ENCODE peak calls at places on chromosomes 3 and 15, in ten cellular contexts. One of them, this sample, is unnamed.

GRCh38 chr3:181493423-181493822 is 218.3 kb upstream of the SOX2 start:
- DNase-seq in cardiac fibroblast: peak; percentile 7
- DNase-seq in kidney: no peak
- DNase-seq in activated CD8-positive, alpha-beta T cell treated with anti-CD3 and anti-CD28 coated beads for 36 hours: no peak
- DNase-seq in B cell: no peak
- DNase-seq in colonic mucosa: no peak
- DNase-seq in astrocyte of the spinal cord: peak; percentile 71
- DNase-seq in CD4-positive, alpha-beta T cell: no peak
- DNase-seq in NB4: no peak
- DNase-seq in SK-N-SH: no peak
- DNase-seq in this sample: no peak

GRCh38 chr3:178705925-178706324 is 169.7 kb downstream of the KCNMB2 start:
- DNase-seq in cardiac fibroblast: no peak
- DNase-seq in kidney: no peak
- DNase-seq in activated CD8-positive, alpha-beta T cell treated with anti-CD3 and anti-CD28 coated beads for 36 hours: no peak
- DNase-seq in B cell: no peak
- DNase-seq in colonic mucosa: no peak
- DNase-seq in astrocyte of the spinal cord: peak; percentile 53
- DNase-seq in CD4-positive, alpha-beta T cell: no peak
- DNase-seq in NB4: no peak
- DNase-seq in SK-N-SH: no peak
- DNase-seq in this sample: no peak

GRCh38 chr3:112097378-112097777 is 11.2 kb downstream of the C3orf52 start:
- DNase-seq in cardiac fibroblast: peak; percentile 100
- DNase-seq in kidney: no peak
- DNase-seq in activated CD8-positive, alpha-beta T cell treated with anti-CD3 and anti-CD28 coated beads for 36 hours: peak; percentile 42
- DNase-seq in B cell: no peak
- DNase-seq in colonic mucosa: peak; percentile 89
- DNase-seq in astrocyte of the spinal cord: peak; percentile 99
- DNase-seq in CD4-positive, alpha-beta T cell: no peak
- DNase-seq in NB4: peak; percentile 1
- DNase-seq in SK-N-SH: no peak
- DNase-seq in this sample: no peak

GRCh38 chr3:131840151-131840797 is 194.5 kb downstream of the CPNE4 start:
- DNase-seq in cardiac fibroblast: peak; percentile 37
- DNase-seq in kidney: no peak
- DNase-seq in activated CD8-positive, alpha-beta T cell treated with anti-CD3 and anti-CD28 coated beads for 36 hours: no peak
- DNase-seq in B cell: no peak
- DNase-seq in colonic mucosa: no peak
- DNase-seq in astrocyte of the spinal cord: peak; percentile 41
- DNase-seq in CD4-positive, alpha-beta T cell: no peak
- DNase-seq in NB4: no peak
- DNase-seq in SK-N-SH: no peak
- DNase-seq in this sample: no peak

GRCh38 chr3:102573483-102574028 is 138.7 kb downstream of the ZPLD1 start:
- DNase-seq in cardiac fibroblast: no peak
- DNase-seq in kidney: no peak
- DNase-seq in activated CD8-positive, alpha-beta T cell treated with anti-CD3 and anti-CD28 coated beads for 36 hours: no peak
- DNase-seq in B cell: no peak
- DNase-seq in colonic mucosa: no peak
- DNase-seq in astrocyte of the spinal cord: no peak
- DNase-seq in CD4-positive, alpha-beta T cell: no peak
- DNase-seq in NB4: no peak
- DNase-seq in SK-N-SH: no peak
- DNase-seq in this sample: no peak

GRCh38 chr3:45593708-45594601 is 596 bp upstream of the LIMD1 start:
- DNase-seq in cardiac fibroblast: peak; percentile 67
- DNase-seq in kidney: peak; percentile 91
- DNase-seq in activated CD8-positive, alpha-beta T cell treated with anti-CD3 and anti-CD28 coated beads for 36 hours: peak; percentile 74
- DNase-seq in B cell: peak; percentile 83
- DNase-seq in colonic mucosa: peak; percentile 76
- DNase-seq in astrocyte of the spinal cord: peak; percentile 74
- DNase-seq in CD4-positive, alpha-beta T cell: peak; percentile 72
- DNase-seq in NB4: peak; percentile 86
- DNase-seq in SK-N-SH: peak; percentile 95
- DNase-seq in this sample: peak; percentile 89

GRCh38 chr3:167675835-167676234 is 22.1 kb upstream of the WDR49 start:
- DNase-seq in cardiac fibroblast: no peak
- DNase-seq in kidney: no peak
- DNase-seq in activated CD8-positive, alpha-beta T cell treated with anti-CD3 and anti-CD28 coated beads for 36 hours: no peak
- DNase-seq in B cell: no peak
- DNase-seq in colonic mucosa: no peak
- DNase-seq in astrocyte of the spinal cord: no peak
- DNase-seq in CD4-positive, alpha-beta T cell: no peak
- DNase-seq in NB4: no peak
- DNase-seq in SK-N-SH: no peak
- DNase-seq in this sample: no peak

GRCh38 chr3:35549690-35550089 is 89.6 kb upstream of the ARPP21 start:
- DNase-seq in cardiac fibroblast: no peak
- DNase-seq in kidney: peak; percentile 51
- DNase-seq in activated CD8-positive, alpha-beta T cell treated with anti-CD3 and anti-CD28 coated beads for 36 hours: no peak
- DNase-seq in B cell: no peak
- DNase-seq in colonic mucosa: no peak
- DNase-seq in astrocyte of the spinal cord: no peak
- DNase-seq in CD4-positive, alpha-beta T cell: no peak
- DNase-seq in NB4: no peak
- DNase-seq in SK-N-SH: no peak
- DNase-seq in this sample: no peak

GRCh38 chr3:116058844-116059243 is 386.4 kb downstream of the LSAMP start:
- DNase-seq in cardiac fibroblast: no peak
- DNase-seq in kidney: no peak
- DNase-seq in activated CD8-positive, alpha-beta T cell treated with anti-CD3 and anti-CD28 coated beads for 36 hours: no peak
- DNase-seq in B cell: no peak
- DNase-seq in colonic mucosa: no peak
- DNase-seq in astrocyte of the spinal cord: no peak
- DNase-seq in CD4-positive, alpha-beta T cell: no peak
- DNase-seq in NB4: no peak
- DNase-seq in SK-N-SH: no peak
- DNase-seq in this sample: no peak

GRCh38 chr3:77259701-77260100 is 219.8 kb downstream of the ROBO2 start:
- DNase-seq in cardiac fibroblast: no peak
- DNase-seq in kidney: no peak
- DNase-seq in activated CD8-positive, alpha-beta T cell treated with anti-CD3 and anti-CD28 coated beads for 36 hours: no peak
- DNase-seq in B cell: no peak
- DNase-seq in colonic mucosa: no peak
- DNase-seq in astrocyte of the spinal cord: no peak
- DNase-seq in CD4-positive, alpha-beta T cell: no peak
- DNase-seq in NB4: no peak
- DNase-seq in SK-N-SH: no peak
- DNase-seq in this sample: no peak

GRCh38 chr15:77821188-77821958 is 188.7 kb upstream of the LINGO1 start:
- DNase-seq in cardiac fibroblast: peak; percentile 66
- DNase-seq in kidney: no peak
- DNase-seq in activated CD8-positive, alpha-beta T cell treated with anti-CD3 and anti-CD28 coated beads for 36 hours: peak; percentile 66
- DNase-seq in B cell: peak; percentile 33
- DNase-seq in colonic mucosa: peak; percentile 49
- DNase-seq in astrocyte of the spinal cord: peak; percentile 50
- DNase-seq in CD4-positive, alpha-beta T cell: no peak
- DNase-seq in NB4: peak; percentile 71
- DNase-seq in SK-N-SH: peak; percentile 88
- DNase-seq in this sample: peak; percentile 68

GRCh38 chr3:194365526-194365925 is 4.0 kb downstream of the LRRC15 start:
- DNase-seq in cardiac fibroblast: no peak
- DNase-seq in kidney: no peak
- DNase-seq in activated CD8-positive, alpha-beta T cell treated with anti-CD3 and anti-CD28 coated beads for 36 hours: no peak
- DNase-seq in B cell: no peak
- DNase-seq in colonic mucosa: no peak
- DNase-seq in astrocyte of the spinal cord: no peak
- DNase-seq in CD4-positive, alpha-beta T cell: no peak
- DNase-seq in NB4: no peak
- DNase-seq in SK-N-SH: no peak
- DNase-seq in this sample: no peak

GRCh38 chr3:79111375-79112052 is 656.3 kb downstream of the ROBO1 start:
- DNase-seq in cardiac fibroblast: peak; percentile 40
- DNase-seq in kidney: no peak
- DNase-seq in activated CD8-positive, alpha-beta T cell treated with anti-CD3 and anti-CD28 coated beads for 36 hours: no peak
- DNase-seq in B cell: no peak
- DNase-seq in colonic mucosa: no peak
- DNase-seq in astrocyte of the spinal cord: peak; percentile 52
- DNase-seq in CD4-positive, alpha-beta T cell: no peak
- DNase-seq in NB4: no peak
- DNase-seq in SK-N-SH: no peak
- DNase-seq in this sample: no peak

GRCh38 chr3:36525115-36525711 is 144.9 kb downstream of the STAC start:
- DNase-seq in cardiac fibroblast: peak; percentile 79
- DNase-seq in kidney: no peak
- DNase-seq in activated CD8-positive, alpha-beta T cell treated with anti-CD3 and anti-CD28 coated beads for 36 hours: no peak
- DNase-seq in B cell: no peak
- DNase-seq in colonic mucosa: no peak
- DNase-seq in astrocyte of the spinal cord: peak; percentile 84
- DNase-seq in CD4-positive, alpha-beta T cell: no peak
- DNase-seq in NB4: no peak
- DNase-seq in SK-N-SH: no peak
- DNase-seq in this sample: no peak

GRCh38 chr3:69691860-69692259 is 47.4 kb upstream of the MITF start:
- DNase-seq in cardiac fibroblast: no peak
- DNase-seq in kidney: no peak
- DNase-seq in activated CD8-positive, alpha-beta T cell treated with anti-CD3 and anti-CD28 coated beads for 36 hours: no peak
- DNase-seq in B cell: no peak
- DNase-seq in colonic mucosa: no peak
- DNase-seq in astrocyte of the spinal cord: no peak
- DNase-seq in CD4-positive, alpha-beta T cell: no peak
- DNase-seq in NB4: no peak
- DNase-seq in SK-N-SH: no peak
- DNase-seq in this sample: no peak

GRCh38 chr3:99730870-99731269 is 86.8 kb upstream of the CMSS1 start:
- DNase-seq in cardiac fibroblast: no peak
- DNase-seq in kidney: no peak
- DNase-seq in activated CD8-positive, alpha-beta T cell treated with anti-CD3 and anti-CD28 coated beads for 36 hours: no peak
- DNase-seq in B cell: no peak
- DNase-seq in colonic mucosa: no peak
- DNase-seq in astrocyte of the spinal cord: no peak
- DNase-seq in CD4-positive, alpha-beta T cell: no peak
- DNase-seq in NB4: no peak
- DNase-seq in SK-N-SH: no peak
- DNase-seq in this sample: no peak

DNA sequence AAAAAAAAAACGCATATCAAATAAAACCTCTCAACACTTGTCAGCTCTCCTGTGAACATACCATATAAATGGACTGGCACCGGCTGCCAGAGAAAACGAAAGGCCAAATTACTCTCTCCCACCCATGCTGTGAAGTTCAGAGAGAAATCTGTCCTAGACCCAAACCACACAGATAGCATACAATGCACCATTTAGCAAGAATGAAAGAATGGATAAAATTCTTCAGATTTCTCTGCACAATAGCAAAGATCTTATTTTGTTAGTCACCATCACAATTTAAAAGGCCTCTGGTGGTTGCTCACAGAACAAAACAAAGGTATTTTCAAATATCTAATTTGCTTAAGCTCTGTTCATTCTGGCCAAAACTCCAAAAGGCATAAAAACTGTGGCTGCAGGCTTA is 93.9 kb upstream of the BHLHE40 start:
- DNase-seq in cardiac fibroblast: peak; percentile 75
- DNase-seq in kidney: no peak
- DNase-seq in activated CD8-positive, alpha-beta T cell treated with anti-CD3 and anti-CD28 coated beads for 36 hours: no peak
- DNase-seq in B cell: no peak
- DNase-seq in colonic mucosa: no peak
- DNase-seq in astrocyte of the spinal cord: peak; percentile 75
- DNase-seq in CD4-positive, alpha-beta T cell: no peak
- DNase-seq in NB4: no peak
- DNase-seq in SK-N-SH: no peak
- DNase-seq in this sample: no peak
- TF ChIP-seq CTCF in cardiac fibroblast: peak; percentile 19
- TF ChIP-seq CTCF in kidney: no peak
- TF ChIP-seq CTCF in activated CD8-positive, alpha-beta T cell treated with anti-CD3 and anti-CD28 coated beads for 36 hours: no peak
- TF ChIP-seq CTCF in B cell: no peak
- TF ChIP-seq CTCF in colonic mucosa: no peak
- TF ChIP-seq CTCF in astrocyte of the spinal cord: no peak
- TF ChIP-seq CTCF in CD4-positive, alpha-beta T cell: no peak
- TF ChIP-seq CTCF in NB4: no peak
- TF ChIP-seq CTCF in SK-N-SH: no peak
- TF ChIP-seq CTCF in this sample: no peak

DNA sequence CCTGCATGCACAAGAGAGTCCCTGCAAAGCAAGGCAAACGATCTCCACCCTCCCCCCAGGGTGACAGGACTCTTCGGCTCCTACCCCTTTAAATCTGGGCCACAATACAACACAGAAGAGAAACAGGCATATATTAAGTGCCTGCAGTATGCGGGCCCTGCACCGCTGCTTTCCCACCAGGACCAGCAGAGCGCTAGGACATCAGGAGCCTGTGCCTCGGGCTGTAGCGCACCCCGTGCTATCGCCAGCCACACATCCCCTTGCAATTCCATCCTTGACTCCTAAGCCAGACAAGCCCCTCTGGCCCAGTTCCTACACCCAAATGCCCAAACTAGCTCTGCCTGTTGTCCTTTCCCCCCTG is 4.1 kb downstream of the GALNT15 start:
- DNase-seq in cardiac fibroblast: no peak
- DNase-seq in kidney: no peak
- DNase-seq in activated CD8-positive, alpha-beta T cell treated with anti-CD3 and anti-CD28 coated beads for 36 hours: no peak
- DNase-seq in B cell: no peak
- DNase-seq in colonic mucosa: no peak
- DNase-seq in astrocyte of the spinal cord: no peak
- DNase-seq in CD4-positive, alpha-beta T cell: no peak
- DNase-seq in NB4: no peak
- DNase-seq in SK-N-SH: no peak
- DNase-seq in this sample: no peak
- TF ChIP-seq CTCF in cardiac fibroblast: no peak
- TF ChIP-seq CTCF in kidney: no peak
- TF ChIP-seq CTCF in activated CD8-positive, alpha-beta T cell treated with anti-CD3 and anti-CD28 coated beads for 36 hours: peak; percentile 26
- TF ChIP-seq CTCF in B cell: no peak
- TF ChIP-seq CTCF in colonic mucosa: no peak
- TF ChIP-seq CTCF in astrocyte of the spinal cord: no peak
- TF ChIP-seq CTCF in CD4-positive, alpha-beta T cell: peak; percentile 27
- TF ChIP-seq CTCF in NB4: no peak
- TF ChIP-seq CTCF in SK-N-SH: no peak
- TF ChIP-seq CTCF in this sample: no peak

GRCh38 chr3:160003520-160004128 is 15.0 kb downstream of the IL12A start:
- DNase-seq in cardiac fibroblast: peak; percentile 69
- DNase-seq in kidney: no peak
- DNase-seq in activated CD8-positive, alpha-beta T cell treated with anti-CD3 and anti-CD28 coated beads for 36 hours: peak; percentile 68
- DNase-seq in B cell: peak; percentile 62
- DNase-seq in colonic mucosa: peak; percentile 68
- DNase-seq in astrocyte of the spinal cord: peak; percentile 54
- DNase-seq in CD4-positive, alpha-beta T cell: no peak
- DNase-seq in NB4: peak; percentile 46
- DNase-seq in SK-N-SH: peak; percentile 57
- DNase-seq in this sample: peak; percentile 60
- TF ChIP-seq CTCF in cardiac fibroblast: peak; percentile 67
- TF ChIP-seq CTCF in kidney: peak; percentile 46
- TF ChIP-seq CTCF in activated CD8-positive, alpha-beta T cell treated with anti-CD3 and anti-CD28 coated beads for 36 hours: peak; percentile 58
- TF ChIP-seq CTCF in B cell: peak; percentile 71
- TF ChIP-seq CTCF in colonic mucosa: peak; percentile 47
- TF ChIP-seq CTCF in astrocyte of the spinal cord: peak; percentile 63
- TF ChIP-seq CTCF in CD4-positive, alpha-beta T cell: no peak
- TF ChIP-seq CTCF in NB4: peak; percentile 53
- TF ChIP-seq CTCF in SK-N-SH: peak; percentile 80
- TF ChIP-seq CTCF in this sample: peak; percentile 84

DNA sequence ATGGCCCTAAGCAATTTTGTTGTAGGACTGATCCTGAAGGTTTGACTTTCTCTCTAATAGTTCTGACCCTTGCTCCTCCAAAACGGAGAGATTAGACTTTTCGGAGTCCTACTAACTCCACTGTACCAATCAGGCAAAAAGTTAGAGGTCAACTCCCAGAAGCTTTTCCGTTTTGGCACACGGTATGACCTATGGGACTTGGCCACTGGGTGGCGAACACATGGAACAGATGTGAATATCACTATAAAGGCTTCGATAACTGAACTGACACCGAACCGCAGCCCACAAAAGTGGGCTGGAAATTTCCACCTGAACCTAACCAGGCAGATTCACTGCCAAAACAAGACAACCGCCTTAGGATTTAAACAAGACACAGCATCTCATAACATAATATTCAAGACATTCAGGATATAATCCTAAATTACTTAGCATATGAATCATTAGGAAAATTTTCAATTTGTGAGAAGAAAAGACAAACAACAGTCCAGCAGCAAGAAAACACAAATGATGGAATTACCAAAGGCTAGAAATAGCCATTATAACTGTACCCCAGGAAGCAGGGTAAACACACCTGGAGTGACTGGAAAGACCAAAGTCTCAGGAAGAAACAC is 12.2 kb upstream of the TM2D3 start:
- DNase-seq in cardiac fibroblast: no peak
- DNase-seq in kidney: no peak
- DNase-seq in activated CD8-positive, alpha-beta T cell treated with anti-CD3 and anti-CD28 coated beads for 36 hours: peak; percentile 13
- DNase-seq in B cell: no peak
- DNase-seq in colonic mucosa: no peak
- DNase-seq in astrocyte of the spinal cord: no peak
- DNase-seq in CD4-positive, alpha-beta T cell: no peak
- DNase-seq in NB4: peak; percentile 18
- DNase-seq in SK-N-SH: no peak
- DNase-seq in this sample: no peak
- TF ChIP-seq CTCF in cardiac fibroblast: peak; percentile 38
- TF ChIP-seq CTCF in kidney: no peak
- TF ChIP-seq CTCF in activated CD8-positive, alpha-beta T cell treated with anti-CD3 and anti-CD28 coated beads for 36 hours: no peak
- TF ChIP-seq CTCF in B cell: no peak
- TF ChIP-seq CTCF in colonic mucosa: no peak
- TF ChIP-seq CTCF in astrocyte of the spinal cord: peak; percentile 43
- TF ChIP-seq CTCF in CD4-positive, alpha-beta T cell: no peak
- TF ChIP-seq CTCF in NB4: peak; percentile 29
- TF ChIP-seq CTCF in SK-N-SH: peak; percentile 46
- TF ChIP-seq CTCF in this sample: no peak